ENCODE peak calls at places on chromosomes 16 and 17, in ten cellular contexts. Y, A, C, M, J, T, D, Z, O and K are unnamed samples.

GRCh38 chr17:28133562-28133970 is 91.1 kb downstream of the NLK start:
- DNase-seq in Y (no peak), A (no peak), C (no peak), M (no peak), J (no peak), T (no peak), D (no peak), Z (no peak), O (no peak), K (peak; percentile 90)

GRCh38 chr16:65120811-65121721 is 797 bp downstream of the CDH11 start:
- DNase-seq in Y (no peak), A (peak; percentile 80), C (no peak), M (no peak), J (no peak), T (no peak), D (peak; percentile 43), Z (no peak), O (peak; percentile 69), K (peak; percentile 51)

GRCh38 chr17:7748098-7748775 is 30.7 kb downstream of the DNAH2 start:
- DNase-seq in Y (no peak), A (no peak), C (no peak), M (no peak), J (no peak), T (no peak), D (peak; percentile 26), Z (no peak), O (no peak), K (no peak)

GRCh38 chr17:2691069-2691871 is 20.3 kb downstream of the CLUH start:
- DNase-seq in Y (no peak), A (peak; percentile 58), C (peak; percentile 47), M (no peak), J (no peak), T (no peak), D (no peak), Z (no peak), O (peak; percentile 61), K (no peak)

GRCh38 chr16:58198022-58198683 is at the start of gene CSNK2A2:
- DNase-seq in Y (peak; percentile 78), A (peak; percentile 83), C (peak; percentile 57), M (peak; percentile 10), J (peak; percentile 70), T (peak; percentile 78), D (peak; percentile 70), Z (peak; percentile 42), O (peak; percentile 93), K (no peak)

GRCh38 chr16:2954647-2955381 is 9.3 kb upstream of the KREMEN2 start:
- DNase-seq in Y (no peak), A (peak; percentile 57), C (no peak), M (no peak), J (no peak), T (peak; percentile 17), D (no peak), Z (no peak), O (peak; percentile 64), K (no peak)

GRCh38 chr16:17307501-17307900 is 163.3 kb downstream of the XYLT1 start:
- DNase-seq in Y (no peak), A (no peak), C (no peak), M (no peak), J (no peak), T (no peak), D (no peak), Z (no peak), O (no peak), K (no peak)

GRCh38 chr17:51487947-51488346 is 227.6 kb downstream of the UTP18 start:
- DNase-seq in Y (no peak), A (peak; percentile 84), C (no peak), M (no peak), J (peak; percentile 3), T (no peak), D (no peak), Z (peak; percentile 39), O (no peak), K (no peak)

GRCh38 chr17:79171152-79171551 is 96.5 kb downstream of the ENGASE start:
- DNase-seq in Y (no peak), A (no peak), C (no peak), M (no peak), J (no peak), T (no peak), D (no peak), Z (no peak), O (no peak), K (no peak)

GRCh38 chr17:79176792-79177601 is 102.4 kb downstream of the ENGASE start:
- DNase-seq in Y (peak; percentile 37), A (peak; percentile 71), C (no peak), M (no peak), J (no peak), T (no peak), D (no peak), Z (no peak), O (no peak), K (no peak)

GRCh38 chr17:79174193-79174765 is 99.7 kb downstream of the ENGASE start:
- DNase-seq in Y (no peak), A (no peak), C (no peak), M (no peak), J (no peak), T (no peak), D (no peak), Z (no peak), O (no peak), K (no peak)

GRCh38 chr17:79177877-79178276 is 103.3 kb downstream of the ENGASE start:
- DNase-seq in Y (no peak), A (no peak), C (no peak), M (no peak), J (no peak), T (no peak), D (no peak), Z (no peak), O (no peak), K (no peak)

DNA sequence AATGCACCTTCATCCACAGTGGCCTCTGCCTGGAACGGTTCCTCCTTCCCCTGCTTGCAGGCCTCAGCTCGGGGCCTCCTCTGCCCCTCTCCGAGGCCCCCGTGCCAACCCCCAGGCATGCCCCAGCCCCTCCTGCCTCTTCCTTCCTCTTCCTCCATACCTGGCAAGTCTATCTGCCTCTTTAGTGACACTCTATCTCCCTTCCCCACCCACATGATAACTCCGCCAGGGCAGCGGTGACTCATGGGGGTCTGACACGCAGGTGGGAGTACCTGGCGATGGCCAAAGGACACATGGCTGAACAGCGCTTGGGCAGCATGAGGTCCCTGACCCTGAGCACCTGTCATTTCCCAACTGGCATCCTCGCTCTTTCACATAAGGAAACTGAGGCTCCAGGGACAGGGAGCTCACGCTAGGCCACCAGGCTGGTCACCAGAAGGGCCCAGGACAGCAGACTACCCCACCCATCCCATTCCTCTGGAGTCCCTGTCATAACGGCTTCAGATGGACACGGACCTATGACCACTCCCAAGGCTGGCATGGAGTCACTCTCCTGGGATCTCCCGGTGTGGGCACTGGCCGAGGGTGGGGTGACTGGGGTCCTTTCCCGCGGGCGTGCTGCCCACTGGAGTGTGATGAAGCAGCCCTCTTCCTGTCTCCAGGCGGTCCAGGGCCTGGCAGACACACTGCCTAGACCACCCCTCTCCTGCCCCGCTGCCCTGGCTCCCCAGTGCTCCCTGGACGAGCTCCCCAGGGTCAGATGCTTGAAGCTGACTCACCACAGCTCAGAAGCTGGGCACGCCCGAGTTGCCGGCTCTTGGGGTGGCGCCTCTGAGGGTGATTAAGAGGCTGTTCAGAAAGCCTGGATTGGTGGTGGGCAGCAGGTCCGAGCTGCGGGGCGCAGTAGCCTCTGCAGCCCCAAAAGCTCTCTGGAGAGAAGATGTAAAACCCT is 100.6 kb downstream of the ENGASE start:
- DNase-seq in Y (no peak), A (no peak), C (no peak), M (no peak), J (no peak), T (no peak), D (no peak), Z (no peak), O (no peak), K (no peak)
- H3K27me3 ChIP-seq in Y (no peaks in the 10 kb centered on the region), A (no peaks in the 10 kb centered on the region), C (no peaks in the 10 kb centered on the region), M (peaks cover 16% of the 10 kb centered on the region), J (peaks cover 69% of the 10 kb centered on the region), T (no peaks in the 10 kb centered on the region), D (no peaks in the 10 kb centered on the region), Z (no peaks in the 10 kb centered on the region), O (no peaks in the 10 kb centered on the region), K (no peaks in the 10 kb centered on the region)

DNA sequence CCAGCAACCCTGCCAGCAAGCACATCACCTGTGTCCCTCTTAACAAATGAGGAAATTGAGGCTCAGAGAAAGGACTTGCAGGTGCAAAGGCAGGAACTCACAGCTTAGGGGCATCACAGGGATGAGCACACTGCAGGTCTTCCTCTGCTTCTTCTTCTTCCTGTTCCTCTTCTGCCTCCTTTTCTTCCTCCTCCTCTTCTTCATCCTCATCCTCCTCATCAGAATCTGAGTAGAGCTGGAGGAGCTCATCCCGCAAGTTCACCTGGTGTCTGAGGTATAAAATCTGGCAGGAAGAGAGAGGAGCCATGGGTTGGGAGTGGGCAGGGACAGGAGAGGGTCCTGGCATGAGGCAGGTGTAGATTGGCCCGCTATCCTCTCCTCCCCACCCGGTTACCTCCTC is 2.6 kb downstream of the HAP1 start:
- DNase-seq in Y (no peak), A (no peak), C (no peak), M (no peak), J (no peak), T (no peak), D (no peak), Z (no peak), O (no peak), K (no peak)
- H3K27me3 ChIP-seq in Y (peaks cover 4% of the 10 kb centered on the region), A (peaks cover 57% of the 10 kb centered on the region), C (peaks cover 10% of the 10 kb centered on the region), M (peaks cover 63% of the 10 kb centered on the region), J (peaks cover 17% of the 10 kb centered on the region), T (peaks cover 1% of the 10 kb centered on the region), D (peaks cover 12% of the 10 kb centered on the region), Z (peaks cover 59% of the 10 kb centered on the region), O (peaks cover 5% of the 10 kb centered on the region), K (peaks cover 44% of the 10 kb centered on the region)

DNA sequence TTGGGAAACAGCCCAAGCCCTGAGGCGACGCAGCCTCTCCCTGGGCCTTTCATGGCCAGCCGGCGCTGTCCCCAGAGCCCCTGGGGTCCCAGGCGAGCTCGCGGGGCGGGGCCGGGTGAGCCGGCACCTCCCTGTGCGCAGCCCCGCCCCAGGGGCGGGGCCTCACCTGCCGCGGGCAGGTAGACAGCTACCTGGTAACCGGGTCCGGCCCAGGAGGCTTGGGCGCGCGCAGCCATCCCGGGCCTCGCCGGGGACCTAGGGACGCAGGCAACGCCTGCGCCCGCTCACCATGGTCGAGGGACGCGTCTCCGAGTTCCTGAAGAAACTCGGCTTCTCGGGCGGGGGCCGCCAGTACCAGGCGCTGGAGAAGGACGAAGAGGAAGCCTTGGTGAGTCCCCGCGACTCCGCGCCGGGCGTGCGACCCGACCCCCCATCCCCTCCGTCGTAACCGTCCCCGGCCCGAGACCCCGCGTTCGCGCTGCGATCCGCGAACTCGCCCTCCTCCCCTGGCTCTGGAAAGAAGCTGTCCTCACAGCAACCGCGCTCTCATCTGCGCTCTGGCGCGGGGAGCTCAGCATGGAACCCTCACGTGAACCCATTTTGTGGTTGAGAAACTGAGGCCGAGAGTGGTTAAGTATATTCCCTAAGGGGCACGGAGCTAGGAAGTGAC is at the start of gene ATP2C2:
- DNase-seq in Y (peak; percentile 55), A (peak; percentile 95), C (peak; percentile 69), M (no peak), J (no peak), T (no peak), D (no peak), Z (no peak), O (peak; percentile 80), K (no peak)
- H3K27me3 ChIP-seq in Y (no peaks in the 10 kb centered on the region), A (peaks cover 66% of the 10 kb centered on the region), C (peaks cover 4% of the 10 kb centered on the region), M (peaks cover 71% of the 10 kb centered on the region), J (peaks cover 34% of the 10 kb centered on the region), T (peaks cover 2% of the 10 kb centered on the region), D (no peaks in the 10 kb centered on the region), Z (peaks cover 53% of the 10 kb centered on the region), O (peaks cover 3% of the 10 kb centered on the region), K (peaks cover 36% of the 10 kb centered on the region)

GRCh38 chr16:75837681-75838080 is 111.4 kb upstream of the CPHXL start:
- DNase-seq in Y (no peak), A (no peak), C (no peak), M (no peak), J (no peak), T (no peak), D (no peak), Z (no peak), O (no peak), K (no peak)

GRCh38 chr16:75836377-75837010 is 110.2 kb upstream of the CPHXL start:
- DNase-seq in Y (no peak), A (peak; percentile 61), C (no peak), M (no peak), J (peak; percentile 94), T (no peak), D (no peak), Z (no peak), O (no peak), K (no peak)

GRCh38 chr16:75837264-75837663 is 111.0 kb upstream of the CPHXL start:
- DNase-seq in Y (no peak), A (no peak), C (no peak), M (no peak), J (peak; percentile 28), T (no peak), D (no peak), Z (no peak), O (no peak), K (no peak)
- H3K27me3 ChIP-seq in Y (no peaks in the 10 kb centered on the region), A (no peaks in the 10 kb centered on the region), C (no peaks in the 10 kb centered on the region), M (no peaks in the 10 kb centered on the region), J (no peaks in the 10 kb centered on the region), T (no peaks in the 10 kb centered on the region), D (no peaks in the 10 kb centered on the region), Z (no peaks in the 10 kb centered on the region), O (no peaks in the 10 kb centered on the region), K (no peaks in the 10 kb centered on the region)